ENCODE peak calls at places on chromosomes 4 and X, in four cellular contexts. Y is heart right ventricle, M is tibial nerve, L is kidney. P is an unnamed sample.

GRCh38 chrX:21975827-21976226 is 35.3 kb downstream of the SMS start:
- DNase-seq in Y (no peak), M (no peak), L (no peak), P (no peak)

GRCh38 chr4:82479562-82479961 is 49.2 kb downstream of the ENOPH1 start:
- DNase-seq in Y (no peak), M (no peak), L (no peak), P (no peak)

GRCh38 chrX:140710710-140711109 is 1.2 kb downstream of the LINC00632 start:
- DNase-seq in Y (no peak), M (no peak), L (no peak), P (no peak)

GRCh38 chrX:41759817-41760216 is 35.8 kb downstream of the GPR82 start:
- DNase-seq in Y (no peak), M (no peak), L (no peak), P (no peak)

GRCh38 chr4:184613405-184613804 is 35.8 kb downstream of the CASP3 start:
- DNase-seq in Y (no peak), M (no peak), L (no peak), P (no peak)

GRCh38 chr4:184417802-184418511 is 56.4 kb downstream of the IRF2 start:
- DNase-seq in Y (no peak), M (no peak), L (no peak), P (no peak)

GRCh38 chr4:147289181-147289580 is 191.7 kb upstream of the EDNRA start:
- DNase-seq in Y (no peak), M (no peak), L (no peak), P (no peak)

GRCh38 chrX:54978448-54978847 is 15.5 kb downstream of the PFKFB1 start:
- DNase-seq in Y (no peak), M (no peak), L (no peak), P (no peak)

GRCh38 chr4:122090989-122091388 is 61.1 kb upstream of the BLTP1 start:
- DNase-seq in Y (no peak), M (no peak), L (no peak), P (no peak)

GRCh38 chr4:125313497-125313896 is 1.3 kb upstream of the FAT4 start:
- DNase-seq in Y (peak; percentile 72), M (no peak), L (no peak), P (peak; percentile 17)

GRCh38 chr4:132642196-132642817 is 506.8 kb upstream of the PCDH10 start:
- DNase-seq in Y (no peak), M (no peak), L (no peak), P (no peak)

GRCh38 chr4:102730968-102731533 is 29.7 kb downstream of the MANBA start:
- DNase-seq in Y (no peak), M (no peak), L (no peak), P (no peak)

GRCh38 chr4:184514121-184514988 is 40.0 kb upstream of the IRF2 start:
- DNase-seq in Y (peak; percentile 33), M (no peak), L (peak; percentile 78), P (peak; percentile 65)

GRCh38 chrX:68938244-68939004 is 109.6 kb downstream of the EFNB1 start:
- DNase-seq in Y (peak; percentile 57), M (no peak), L (peak; percentile 82), P (no peak)

GRCh38 chr4:85952518-85952917 is 407.3 kb downstream of the MAPK10 start:
- DNase-seq in Y (no peak), M (no peak), L (no peak), P (no peak)

GRCh38 chr4:11312389-11312788 is 116.3 kb downstream of the HS3ST1 start:
- DNase-seq in Y (peak; percentile 6), M (no peak), L (no peak), P (no peak)

GRCh38 chrX:1582686-1583437 is 8.5 kb upstream of the AKAP17A start:
- DNase-seq in Y (no peak), M (no peak), L (no peak), P (no peak)

GRCh38 chrX:25020391-25021131 is 4.8 kb upstream of the ARX start:
- DNase-seq in Y (no peak), M (no peak), L (no peak), P (no peak)
- TF ChIP-seq CTCF in Y (peak; percentile 39), M (peak; percentile 21), L (peak; percentile 24), P (no peak)

DNA sequence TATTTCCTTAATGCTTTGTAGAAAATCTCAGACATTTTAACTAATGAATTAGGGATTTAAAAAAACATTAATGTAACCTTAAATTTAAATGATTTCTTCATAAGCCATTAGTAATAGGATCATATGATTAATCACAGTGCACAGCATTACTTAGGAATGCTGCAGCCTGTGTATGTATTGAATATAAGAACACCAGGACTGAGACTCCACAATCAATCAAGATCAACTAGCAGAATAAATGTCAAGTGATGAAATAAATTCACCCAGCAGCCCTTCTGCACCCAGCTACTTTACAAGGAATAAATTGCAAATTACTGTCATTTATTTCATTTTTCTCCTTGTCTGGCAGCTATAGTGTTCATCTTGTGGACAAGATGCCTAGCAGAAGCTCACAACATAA is 46.5 kb downstream of the NEIL3 start:
- DNase-seq in Y (no peak), M (no peak), L (no peak), P (no peak)
- H3K27ac ChIP-seq in Y (no peak overlapping the region), M (no peak overlapping the region), L (no peak overlapping the region), P (no peak overlapping the region)

DNA sequence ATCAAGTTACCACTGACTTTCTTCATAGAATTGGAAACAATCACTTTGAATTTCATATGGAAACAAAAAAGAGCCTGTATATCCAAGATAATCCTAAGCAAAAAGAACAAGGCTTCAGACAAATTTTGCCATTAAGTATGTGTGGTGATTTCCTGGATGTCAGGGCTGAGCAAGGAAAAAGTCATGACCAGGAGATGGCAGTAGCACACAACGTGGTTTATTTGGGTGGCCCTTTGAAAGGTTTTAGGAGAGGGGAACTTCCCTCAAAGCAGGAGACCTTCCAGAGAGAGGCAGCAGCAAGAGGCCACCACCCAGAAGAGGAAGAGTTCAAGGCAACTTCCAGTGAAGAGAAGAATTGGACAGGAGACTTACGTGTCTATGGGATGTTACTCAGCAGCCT is 18.1 kb upstream of the ZXDB start:
- DNase-seq in Y (no peak), M (no peak), L (no peak), P (no peak)
- TF ChIP-seq CTCF in Y (peak; percentile 51), M (peak; percentile 24), L (no peak), P (peak; percentile 28)

GRCh38 chr4:88823058-88823919 is 125.7 kb upstream of the NAP1L5 start:
- DNase-seq in Y (peak; percentile 93), M (peak; percentile 73), L (peak; percentile 97), P (peak; percentile 86)
- H3K27ac ChIP-seq in Y (peak overlapping the region; percentile 85), M (peak overlapping the region; percentile 81), L (peak overlapping the region; percentile 95), P (peak overlapping the region; percentile 78)

GRCh38 chr4:116702949-116703348 is 382.4 kb downstream of the TRAM1L1 start:
- DNase-seq in Y (no peak), M (no peak), L (no peak), P (no peak)
- TF ChIP-seq CTCF in Y (no peak), M (no peak), L (peak; percentile 8), P (no peak)

GRCh38 chrX:40147399-40148188 is 49.8 kb upstream of the BCOR start:
- DNase-seq in Y (no peak), M (no peak), L (no peak), P (no peak)
- H3K27ac ChIP-seq in Y (no peak overlapping the region), M (no peak overlapping the region), L (no peak overlapping the region), P (no peak overlapping the region)

GRCh38 chrX:153926863-153927685 is 1.0 kb upstream of the ARHGAP4 start:
- DNase-seq in Y (peak; percentile 52), M (no peak), L (peak; percentile 85), P (no peak)

GRCh38 chrX:153927686-153927935 is 1.5 kb upstream of the ARHGAP4 start:
- DNase-seq in Y (no peak), M (no peak), L (no peak), P (no peak)

GRCh38 chrX:153928846-153929245 is 2.8 kb upstream of the ARHGAP4 start:
- DNase-seq in Y (no peak), M (no peak), L (peak; percentile 44), P (no peak)

GRCh38 chrX:153929576-153929975 is 3.5 kb upstream of the ARHGAP4 start:
- DNase-seq in Y (no peak), M (no peak), L (peak; percentile 76), P (no peak)

DNA sequence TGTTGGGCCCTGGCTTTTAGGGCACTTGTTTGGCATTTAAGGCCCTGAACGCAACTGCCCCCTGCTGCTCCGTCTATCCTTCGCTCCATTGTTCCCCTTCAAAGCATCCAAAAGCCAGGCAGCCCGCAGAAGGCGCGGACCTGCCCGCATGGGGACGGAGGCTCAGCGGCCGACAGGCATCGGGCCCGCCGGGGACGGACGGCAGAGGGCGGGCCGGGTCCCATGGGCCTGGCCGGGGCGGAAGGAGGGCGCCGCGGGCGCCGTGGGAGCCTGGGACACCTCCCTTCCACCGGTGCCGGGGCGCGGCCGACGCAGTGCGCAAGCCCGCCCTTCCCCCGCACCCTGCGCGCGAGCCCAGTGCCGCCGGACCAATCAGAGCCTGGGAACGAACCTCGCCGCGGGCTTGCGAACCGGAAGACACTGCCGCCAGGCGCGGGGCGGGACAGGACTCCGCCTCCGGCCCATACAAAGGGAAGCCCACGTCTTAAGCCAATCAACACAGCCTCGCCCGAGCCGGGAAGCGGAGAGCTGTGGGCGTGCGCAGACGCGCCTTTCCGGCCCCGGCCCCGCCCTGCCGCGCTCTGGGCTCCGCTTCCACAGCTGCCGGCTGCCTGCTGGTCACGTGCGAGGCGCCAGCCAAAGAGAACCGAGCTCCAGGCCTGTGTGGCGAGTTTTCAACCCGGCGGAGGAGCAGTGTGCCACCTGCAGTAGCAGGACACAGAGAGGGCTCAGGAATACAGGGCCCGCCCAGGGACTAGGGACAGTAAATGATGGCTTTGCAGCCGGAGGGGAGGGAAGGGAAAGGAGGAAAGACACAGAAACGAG is 2.1 kb upstream of the ARHGAP4 start:
- DNase-seq in Y (peak; percentile 92), M (peak; percentile 83), L (peak; percentile 99), P (peak; percentile 96)
- TF ChIP-seq CTCF in Y (peak; percentile 15), M (no peak), L (no peak), P (peak; percentile 18)

GRCh38 chrX:119495734-119496520 is 27.7 kb downstream of the SLC25A5 start:
- DNase-seq in Y (no peak), M (no peak), L (no peak), P (no peak)
- H3K27ac ChIP-seq in Y (no peak overlapping the region), M (no peak overlapping the region), L (no peak overlapping the region), P (no peak overlapping the region)

GRCh38 chr4:101347557-101348366 is 436 bp upstream of the PPP3CA start:
- DNase-seq in Y (peak; percentile 99), M (peak; percentile 98), L (peak; percentile 100), P (peak; percentile 100)
- TF ChIP-seq CTCF in Y (no peak), M (no peak), L (no peak), P (no peak)

DNA sequence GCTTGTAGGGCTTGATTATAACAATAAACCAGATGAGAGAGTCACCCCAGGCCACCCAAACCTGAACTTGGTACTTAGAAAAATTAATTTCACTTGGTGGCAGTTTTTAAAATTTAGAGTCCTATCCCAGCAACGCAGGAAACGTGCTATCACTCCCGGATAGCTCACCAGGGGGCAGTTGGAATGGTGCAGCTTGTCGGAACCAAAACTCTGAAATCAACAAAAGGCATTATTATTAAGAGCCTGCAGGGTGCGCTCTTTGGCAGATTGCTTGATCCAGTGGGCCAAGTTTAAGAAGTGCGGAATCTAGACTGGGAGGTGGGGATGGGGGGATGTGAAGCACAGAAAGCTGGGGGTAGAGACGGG is 2.4 kb downstream of the FRAS1 start:
- DNase-seq in Y (peak; percentile 39), M (no peak), L (no peak), P (no peak)
- H3K27ac ChIP-seq in Y (peak overlapping the region; percentile 87), M (no peak overlapping the region), L (peak overlapping the region; percentile 86), P (no peak overlapping the region)